ENCODE peak calls at places on chromosomes 1 and 21, in six cellular contexts. Z, V, W, C, N and H are unnamed samples.

GRCh38 chr21:45440736-45441350 is 35.9 kb downstream of the COL18A1 start:
- DNase-seq in N (no peak), Z (no peak), C (no peak), W (no peak), V (no peak), H (no peak)

GRCh38 chr1:48955774-48956173 is 179.1 kb upstream of the BEND5 start:
- DNase-seq in C (no peak), N (no peak), V (no peak), W (no peak), Z (no peak), H (no peak)

GRCh38 chr1:93804412-93804811 is 74.6 kb downstream of the DNTTIP2 start:
- DNase-seq in W (peak; percentile 23), V (peak; percentile 67), C (no peak), N (no peak), Z (no peak), H (peak; percentile 83)

GRCh38 chr1:20696397-20697333 is 21.1 kb downstream of the KIF17 start:
- DNase-seq in C (peak; percentile 80), W (peak; percentile 86), Z (peak; percentile 92), N (peak; percentile 81), V (peak; percentile 90), H (peak; percentile 92)

GRCh38 chr21:37368536-37369279 is 2.1 kb downstream of the DYRK1A start:
- DNase-seq in C (no peak), W (no peak), N (no peak), Z (no peak), V (no peak), H (peak; percentile 43)

GRCh38 chr21:45259206-45259795 is 28.4 kb downstream of the POFUT2 start:
- DNase-seq in N (no peak), Z (no peak), V (no peak), W (no peak), C (peak; percentile 35), H (no peak)

GRCh38 chr1:52385376-52385775 is 18.8 kb downstream of the ORC1 start:
- DNase-seq in Z (no peak), C (no peak), W (no peak), V (no peak), N (no peak), H (no peak)

GRCh38 chr21:42061866-42062542 is 9.1 kb upstream of the UMODL1 start:
- DNase-seq in Z (no peak), C (no peak), N (no peak), W (no peak), V (no peak), H (no peak)

GRCh38 chr1:175245324-175245723 is 52.7 kb upstream of the KIAA0040 start:
- DNase-seq in W (no peak), V (no peak), Z (no peak), N (no peak), C (no peak), H (no peak)

GRCh38 chr1:1164361-1164700 is 9.3 kb upstream of the TTLL10 start:
- DNase-seq in N (no peak), Z (no peak), W (no peak), V (no peak), C (no peak), H (no peak)

GRCh38 chr1:1163538-1164070 is 10.1 kb upstream of the TTLL10 start:
- DNase-seq in N (no peak), Z (no peak), W (no peak), V (no peak), C (no peak), H (no peak)

GRCh38 chr1:1161683-1162079 is 12.0 kb upstream of the TTLL10 start:
- DNase-seq in C (no peak), W (no peak), V (no peak), Z (no peak), N (no peak), H (no peak)

GRCh38 chr1:1161078-1161682 is 12.5 kb upstream of the TTLL10 start:
- DNase-seq in C (no peak), V (no peak), N (no peak), W (no peak), Z (no peak), H (no peak)

GRCh38 chr1:1162597-1163537 is 10.8 kb upstream of the TTLL10 start:
- DNase-seq in Z (no peak), N (no peak), V (no peak), W (no peak), C (peak; percentile 95), H (no peak)
- H3K4me3 ChIP-seq in Z (peak overlapping the region; percentile 55), N (no peak overlapping the region), V (no peak overlapping the region), W (no peak overlapping the region), C (peak overlapping the region; percentile 41), H (no peak overlapping the region)

GRCh38 chr1:239274242-239274830 is 112.0 kb upstream of the CHRM3 start:
- DNase-seq in N (no peak), C (no peak), Z (no peak), V (no peak), W (no peak), H (peak; percentile 15)
- H3K9me3 ChIP-seq in N (no peaks in the 10 kb centered on the region), C (no peaks in the 10 kb centered on the region), Z (no peaks in the 10 kb centered on the region), V (peaks cover 12% of the 10 kb centered on the region), W (no peaks in the 10 kb centered on the region), H (no peaks in the 10 kb centered on the region)

DNA sequence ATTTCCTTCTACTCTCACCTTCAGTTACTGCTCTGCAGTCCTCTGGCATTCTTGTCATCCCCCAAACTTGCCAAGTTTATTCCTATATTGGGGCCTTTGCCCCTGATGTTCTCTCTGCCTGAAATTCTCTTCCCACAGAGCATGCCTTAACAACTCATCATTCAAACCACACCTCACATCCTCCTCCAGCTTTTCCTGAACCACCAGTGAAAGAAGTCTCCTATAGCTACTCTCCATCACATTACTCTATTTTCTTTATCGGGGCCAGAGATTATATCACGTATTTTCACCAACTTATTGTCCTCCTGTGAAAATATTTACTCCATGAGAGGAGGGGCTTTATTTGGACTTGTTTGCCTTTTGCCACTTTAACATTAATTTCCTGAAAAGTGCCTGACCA is 32.1 kb downstream of the EXTL2 start:
- DNase-seq in W (no peak), N (no peak), V (peak; percentile 33), Z (no peak), C (no peak), H (no peak)
- H3K27me3 ChIP-seq in W (no peaks in the 10 kb centered on the region), N (no peaks in the 10 kb centered on the region), V (no peaks in the 10 kb centered on the region), Z (no peaks in the 10 kb centered on the region), C (no peaks in the 10 kb centered on the region), H (no peaks in the 10 kb centered on the region)

GRCh38 chr21:29194847-29195246 is 64.4 kb downstream of the MAP3K7CL start:
- DNase-seq in Z (no peak), N (no peak), W (no peak), V (no peak), C (no peak), H (no peak)

GRCh38 chr21:29190920-29191319 is 60.5 kb downstream of the MAP3K7CL start:
- DNase-seq in V (no peak), C (no peak), W (no peak), Z (no peak), N (no peak), H (no peak)

GRCh38 chr21:29194342-29194741 is 63.9 kb downstream of the MAP3K7CL start:
- DNase-seq in V (no peak), C (no peak), Z (no peak), W (no peak), N (no peak), H (no peak)

GRCh38 chr21:29193907-29194306 is 63.5 kb downstream of the MAP3K7CL start:
- DNase-seq in N (no peak), V (no peak), C (no peak), W (no peak), Z (no peak), H (no peak)

GRCh38 chr21:29192999-29193563 is 62.6 kb downstream of the MAP3K7CL start:
- DNase-seq in W (peak; percentile 15), N (no peak), V (no peak), C (no peak), Z (no peak), H (no peak)
- H3K4me3 ChIP-seq in W (no peak overlapping the region), N (no peak overlapping the region), V (no peak overlapping the region), C (no peak overlapping the region), Z (no peak overlapping the region), H (no peak overlapping the region)

DNA sequence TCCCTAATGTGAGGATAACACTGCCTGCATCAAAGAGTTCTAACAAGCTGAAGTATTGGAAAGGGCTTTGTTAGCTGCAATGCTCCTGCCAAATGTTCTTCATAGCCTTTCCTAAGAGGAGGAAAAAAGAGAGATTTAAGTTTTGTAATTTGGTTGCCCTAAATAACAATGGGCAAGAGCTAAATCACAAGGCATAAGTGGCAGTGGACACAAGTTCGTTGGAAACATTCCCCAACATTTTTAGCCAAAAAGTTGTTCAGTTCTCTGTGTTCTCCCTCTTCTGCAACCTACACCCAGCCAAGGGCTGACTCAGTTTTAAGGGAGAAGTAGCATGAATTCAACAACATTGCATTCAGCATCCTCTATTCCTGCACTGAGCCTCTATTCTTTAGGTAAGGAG is 2.6 kb upstream of the UQCRHL start:
- DNase-seq in C (no peak), V (no peak), Z (no peak), N (no peak), W (no peak), H (no peak)
- H3K9me3 ChIP-seq in C (no peaks in the 10 kb centered on the region), V (no peaks in the 10 kb centered on the region), Z (no peaks in the 10 kb centered on the region), N (no peaks in the 10 kb centered on the region), W (no peaks in the 10 kb centered on the region), H (no peaks in the 10 kb centered on the region)